ENCODE peak calls at places on chromosomes 11 and 22, in five cellular contexts. Z, Y, F, H and N are unnamed samples.

GRCh38 chr11:105588001-105588400 is 21.9 kb upstream of the GRIA4 start:
- DNase-seq in F (no peak), Z (no peak), Y (no peak), H (no peak), N (no peak)

GRCh38 chr11:82858133-82858532 is 42.1 kb downstream of the PRCP start:
- DNase-seq in Z (no peak), Y (no peak), F (no peak), H (no peak), N (no peak)

GRCh38 chr11:65041206-65042035 is at the start of gene SAC3D1:
- DNase-seq in Y (peak; percentile 19), Z (no peak), F (peak; percentile 82), H (no peak), N (no peak)

GRCh38 chr11:78605296-78605695 is 30.6 kb upstream of the NARS2 start:
- DNase-seq in F (no peak), Y (no peak), H (no peak), Z (no peak), N (no peak)

GRCh38 chr11:86101493-86101892 is 32.6 kb upstream of the PICALM start:
- DNase-seq in Y (no peak), F (no peak), Z (no peak), H (no peak), N (no peak)

GRCh38 chr11:697028-697491 is 1.4 kb downstream of the TMEM80 start:
- DNase-seq in F (no peak), H (peak; percentile 56), Z (no peak), Y (no peak), N (no peak)

GRCh38 chr11:112274007-112274783 is 13.5 kb upstream of the PLET1 start:
- DNase-seq in F (no peak), H (no peak), Z (no peak), Y (no peak), N (no peak)

GRCh38 chr22:36453266-36453607 is 28.2 kb downstream of the TXN2 start:
- DNase-seq in H (no peak), Z (no peak), Y (no peak), F (no peak), N (no peak)

GRCh38 chr11:72633068-72633467 is 41.2 kb downstream of the PDE2A start:
- DNase-seq in Z (no peak), F (peak; percentile 36), H (no peak), Y (no peak), N (no peak)

GRCh38 chr22:45319319-45319675 is 9.6 kb downstream of the FAM118A start:
- DNase-seq in Y (no peak), H (no peak), Z (no peak), F (no peak), N (no peak)

DNA sequence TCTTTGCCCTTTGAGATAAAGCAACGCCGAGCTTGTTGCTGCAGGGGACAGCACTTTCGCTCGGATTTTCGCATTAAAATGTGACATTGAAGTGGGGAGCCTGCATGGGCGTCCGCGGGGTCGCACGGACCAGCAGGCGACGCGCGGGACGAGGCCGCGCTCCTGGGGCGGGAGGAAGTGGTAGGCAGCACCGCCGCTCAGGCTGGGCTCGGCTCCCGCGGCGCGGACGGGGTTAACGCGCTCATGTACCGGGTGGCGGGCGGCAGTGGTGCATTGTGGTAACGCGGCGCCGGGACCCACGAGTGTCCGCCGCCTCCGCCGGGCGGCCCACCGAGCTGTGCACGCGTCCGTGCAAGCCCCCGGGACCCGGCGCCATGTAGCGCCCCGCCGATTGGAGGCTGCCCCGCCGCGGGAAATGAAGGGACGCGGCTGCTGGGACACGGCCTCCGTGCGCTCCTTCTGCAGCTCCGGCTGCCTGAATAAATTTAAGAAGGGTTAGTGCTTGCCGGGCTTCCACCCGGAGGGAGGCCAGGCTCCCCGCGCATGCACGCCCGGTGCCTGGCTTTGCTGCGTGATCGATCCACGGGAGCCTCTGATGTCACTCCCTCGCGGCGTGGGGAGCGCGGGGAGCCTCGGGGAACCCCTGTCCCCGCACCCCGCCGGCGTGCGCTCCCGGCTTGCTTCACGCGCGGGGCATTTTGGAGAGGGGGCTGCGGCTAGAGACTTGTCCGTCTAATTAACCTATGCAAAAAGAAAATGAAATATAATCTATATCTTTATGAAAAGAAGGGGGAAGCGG is 127.7 kb downstream of the OSBP2 start:
- DNase-seq in Z (no peak), Y (no peak), H (no peak), F (peak; percentile 20), N (no peak)
- TF ChIP-seq SP1 in Z (no peak), Y (no peak), H (no peak), F (no peak), N (no peak)

GRCh38 chr22:46338636-46339035 is 3.1 kb downstream of the TRMU start:
- DNase-seq in Z (no peak), H (no peak), F (no peak), Y (no peak), N (no peak)

GRCh38 chr22:46336119-46337078 is 885 bp downstream of the TRMU start:
- DNase-seq in F (peak; percentile 55), Y (no peak), Z (no peak), H (no peak), N (peak; percentile 20)

GRCh38 chr22:46331496-46331895 is 4.0 kb upstream of the TRMU start:
- DNase-seq in Y (no peak), Z (no peak), F (no peak), H (no peak), N (no peak)

GRCh38 chr22:46337870-46338269 is 2.4 kb downstream of the TRMU start:
- DNase-seq in Y (no peak), H (no peak), F (no peak), Z (no peak), N (no peak)

GRCh38 chr22:46335201-46336118 is at the start of gene TRMU:
- DNase-seq in Z (peak; percentile 51), F (peak; percentile 87), Y (peak; percentile 60), H (peak; percentile 56), N (peak; percentile 71)
- TF ChIP-seq EZH2 in Z (no peak), F (no peak), Y (no peak), H (no peak), N (no peak)

DNA sequence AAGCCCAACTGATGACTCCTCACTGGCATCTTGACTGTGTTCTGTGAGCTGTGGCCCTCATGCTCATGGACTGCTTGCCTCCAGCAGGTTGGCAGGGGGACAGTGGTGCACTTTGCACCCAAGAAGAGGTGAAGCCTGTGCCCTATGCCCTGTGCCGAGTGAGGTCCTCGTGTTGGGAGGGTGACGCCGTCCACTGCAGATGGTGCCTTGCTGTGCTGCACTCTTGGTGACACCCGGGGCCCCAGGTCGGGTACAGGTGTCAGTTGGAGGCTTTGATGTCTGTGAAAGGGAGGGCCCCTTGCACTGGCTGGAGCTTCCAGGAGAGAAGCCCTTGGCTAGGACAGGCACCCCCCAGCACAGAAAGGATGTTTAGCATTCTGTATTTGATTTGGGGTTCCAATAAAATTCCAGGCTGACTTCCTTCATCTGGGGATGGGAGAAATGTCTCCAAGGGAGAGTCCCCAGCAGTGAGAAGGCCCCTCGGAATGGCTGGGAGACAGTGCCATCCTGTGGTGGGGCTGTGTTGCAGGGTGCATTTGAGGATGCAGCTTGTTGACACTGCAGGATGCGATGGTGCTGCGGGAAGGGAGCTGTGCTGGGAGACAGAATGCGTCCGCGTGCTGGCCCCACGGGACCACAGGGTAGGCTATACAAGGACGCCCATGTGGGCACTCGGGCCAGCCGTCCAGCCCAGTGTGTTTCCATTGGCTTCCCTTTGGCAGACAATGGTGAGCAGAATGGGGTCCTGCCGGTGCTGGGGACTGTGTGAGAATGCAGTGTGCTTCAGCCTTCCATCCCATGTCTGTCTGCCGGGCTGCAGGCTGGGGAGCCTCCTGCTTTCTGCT is 2.5 kb upstream of the ZDHHC8 start:
- DNase-seq in Z (no peak), Y (no peak), F (peak; percentile 90), H (no peak), N (peak; percentile 49)
- TF ChIP-seq SP1 in Z (no peak), Y (no peak), F (no peak), H (no peak), N (no peak)

GRCh38 chr22:49670610-49671330 is 156.9 kb downstream of the BRD1 start:
- DNase-seq in Z (no peak), Y (no peak), H (no peak), F (no peak), N (no peak)
- TF ChIP-seq EZH2 in Z (no peak), Y (no peak), H (no peak), F (no peak), N (no peak)

GRCh38 chr22:31210830-31211503 is 1.1 kb upstream of the LIMK2 start:
- DNase-seq in Y (no peak), F (no peak), Z (no peak), H (no peak), N (peak; percentile 93)
- TF ChIP-seq SP1 in Y (no peak), F (no peak), Z (no peak), H (no peak), N (no peak)

GRCh38 chr11:118572075-118572913 is at the start of gene ARCN1:
- DNase-seq in H (peak; percentile 24), F (peak; percentile 88), Z (peak; percentile 47), Y (peak; percentile 41), N (peak; percentile 61)
- TF ChIP-seq EZH2 in H (no peak), F (no peak), Z (no peak), Y (no peak), N (no peak)

GRCh38 chr11:117411736-117412135 is 84.1 kb downstream of the CEP164 start:
- DNase-seq in Z (no peak), Y (no peak), F (no peak), H (no peak), N (no peak)
- TF ChIP-seq SP1 in Z (no peak), Y (no peak), F (no peak), H (no peak), N (no peak)

DNA sequence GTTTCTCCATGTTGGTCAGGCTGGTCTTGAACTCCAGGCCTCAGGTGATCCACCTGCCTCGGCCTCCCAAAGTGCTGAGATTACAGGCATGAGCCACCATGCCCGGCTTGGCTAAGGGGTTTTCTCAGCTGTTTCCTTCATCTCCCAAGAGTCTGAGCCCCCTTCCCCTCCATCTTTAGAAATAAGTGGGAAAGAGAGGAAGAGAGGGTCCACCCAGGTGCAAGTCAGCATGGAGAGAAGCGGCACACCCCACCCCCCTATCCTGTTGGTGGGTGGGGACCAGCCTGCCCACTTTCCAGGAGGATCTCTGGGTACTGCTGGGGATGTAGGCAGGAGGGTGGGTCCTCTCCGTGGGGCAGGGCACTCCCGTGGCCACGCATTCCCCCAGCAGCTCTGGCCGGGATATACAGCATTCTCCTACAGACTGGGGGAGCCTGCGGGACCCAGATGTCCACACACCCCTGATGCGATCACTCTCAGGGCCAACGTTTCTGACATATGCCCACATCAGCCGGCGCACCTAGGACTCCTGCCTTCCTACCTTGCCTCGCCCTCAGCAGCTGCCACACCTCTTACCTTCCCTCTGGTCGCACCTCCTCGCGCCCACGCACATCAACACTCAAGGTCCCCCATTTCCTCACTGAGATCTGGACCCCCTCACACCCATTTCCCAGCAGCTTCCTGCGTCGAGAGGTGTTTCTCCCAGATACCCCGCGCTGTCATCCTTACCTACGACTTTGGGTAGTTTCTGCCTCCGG is 8.9 kb downstream of the SCARF2 start:
- DNase-seq in Y (no peak), H (no peak), Z (no peak), F (no peak), N (no peak)
- TF ChIP-seq EZH2 in Y (no peak), H (no peak), Z (no peak), F (peak; percentile 98), N (no peak)